ENCODE peak calls at places on chromosomes 7 and 10, in five cellular contexts. E is breast epithelium, U is prostate gland, R is spleen, N is HCT116. H is an unnamed sample.

GRCh38 chr7:72391821-72392377 is 20.2 kb downstream of the CALN1 start:
- DNase-seq in R (no peak), E (no peak), N (no peak), U (no peak), H (no peak)

GRCh38 chr10:115093286-115093775 is at the start of gene ATRNL1:
- DNase-seq in U (no peak), N (no peak), R (peak), E (no peak), H (no peak)

GRCh38 chr10:33353334-33353733 is 18.9 kb upstream of the NRP1 start:
- DNase-seq in E (no peak), U (no peak), R (no peak), N (no peak), H (no peak)

GRCh38 chr10:19048901-19049300 is 300 bp downstream of the MALRD1 start:
- DNase-seq in R (no peak), U (no peak), E (no peak), N (no peak), H (no peak)

GRCh38 chr7:1925973-1926907 is 256.2 kb downstream of the ELFN1 start:
- DNase-seq in U (no peak), N (no peak), E (no peak), R (no peak), H (no peak)

GRCh38 chr7:83413831-83414230 is 235.1 kb downstream of the SEMA3E start:
- DNase-seq in N (no peak), U (no peak), E (no peak), R (no peak), H (no peak)

GRCh38 chr7:105776068-105776790 is 100.2 kb downstream of the ATXN7L1 start:
- DNase-seq in U (no peak), E (peak), N (peak), R (no peak), H (no peak)

GRCh38 chr7:108266489-108266888 is 136.3 kb upstream of the LAMB4 start:
- DNase-seq in R (no peak), E (no peak), N (no peak), U (no peak), H (no peak)

GRCh38 chr7:100612730-100613446 is 548 bp downstream of the MOSPD3 start:
- DNase-seq in E (peak), R (no peak), U (no peak), N (no peak), H (no peak)

GRCh38 chr7:9945882-9946281 is 1027.8 kb upstream of the PHF14 start:
- DNase-seq in E (no peak), N (no peak), U (no peak), R (no peak), H (no peak)

GRCh38 chr7:55179897-55180682 is 161.3 kb downstream of the EGFR start:
- DNase-seq in U (no peak), E (no peak), N (no peak), R (no peak), H (no peak)

GRCh38 chr10:119620241-119620753 is 23.5 kb upstream of the TIAL1 start:
- DNase-seq in N (no peak), U (no peak), E (no peak), R (peak), H (no peak)

GRCh38 chr10:119625570-119626280 is 25.5 kb upstream of the BAG3 start:
- DNase-seq in R (peak), N (no peak), U (no peak), E (no peak), H (no peak)

GRCh38 chr10:119616879-119617580 is 20.3 kb upstream of the TIAL1 start:
- DNase-seq in E (no peak), R (peak), N (no peak), U (no peak), H (no peak)

GRCh38 chr10:119619215-119619614 is 22.5 kb upstream of the TIAL1 start:
- DNase-seq in U (no peak), N (no peak), E (no peak), R (no peak), H (no peak)

DNA sequence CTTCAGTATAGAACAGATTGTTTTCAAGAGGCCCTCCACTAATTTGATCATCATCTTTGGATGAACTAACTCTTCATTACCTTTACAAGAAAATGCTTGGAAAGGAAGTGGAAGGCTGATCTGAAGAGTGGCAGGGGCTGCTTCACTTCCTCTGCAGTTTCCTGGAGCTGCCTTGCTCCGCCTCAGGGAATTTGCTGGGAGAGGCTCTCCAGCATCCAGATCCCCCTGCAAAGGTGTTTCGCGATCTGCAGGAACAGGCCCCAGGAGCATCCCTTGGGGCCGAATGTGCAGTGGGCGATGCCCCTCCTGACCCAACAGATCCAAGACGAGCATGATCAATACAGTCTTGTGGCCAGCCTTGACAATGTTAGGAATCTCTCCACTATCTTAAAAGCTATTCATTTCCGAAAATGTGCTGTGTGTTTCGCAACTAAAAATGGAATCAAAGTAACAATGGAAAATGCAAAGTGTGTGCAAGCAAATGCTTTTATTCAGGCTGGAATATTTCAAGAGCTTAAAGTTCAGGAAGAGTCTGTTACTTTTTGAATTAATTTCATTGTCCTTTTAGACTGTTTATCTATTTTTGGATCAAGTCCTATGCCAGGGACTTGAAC is 24.1 kb upstream of the TIAL1 start:
- DNase-seq in U (no peak), R (peak), N (no peak), E (no peak), H (no peak)
- TF ChIP-seq POLR2AphosphoS5 in U (no peak), R (no peak), N (no peak), E (no peak), H (no peak)

GRCh38 chr10:132411561-132412253 is 14.7 kb downstream of the PWWP2B start:
- DNase-seq in R (peak), N (no peak), E (no peak), U (peak), H (peak)
- H3K27ac ChIP-seq in R (peak), N (no peak), E (peak), U (peak), H (peak)

GRCh38 chr10:136465-136762 is 1.2 kb downstream of the ZMYND11 start:
- DNase-seq in E (no peak), U (no peak), N (no peak), R (no peak), H (no peak)

GRCh38 chr10:137031-137430 is 1.8 kb downstream of the ZMYND11 start:
- DNase-seq in R (no peak), N (peak), E (no peak), U (no peak), H (no peak)

GRCh38 chr10:134743-135600 is at the start of gene ZMYND11:
- DNase-seq in E (peak), R (peak), N (no peak), U (peak), H (peak)

GRCh38 chr10:134205-134742 is 981 bp upstream of the ZMYND11 start:
- DNase-seq in N (no peak), U (peak), R (no peak), E (no peak), H (no peak)

DNA sequence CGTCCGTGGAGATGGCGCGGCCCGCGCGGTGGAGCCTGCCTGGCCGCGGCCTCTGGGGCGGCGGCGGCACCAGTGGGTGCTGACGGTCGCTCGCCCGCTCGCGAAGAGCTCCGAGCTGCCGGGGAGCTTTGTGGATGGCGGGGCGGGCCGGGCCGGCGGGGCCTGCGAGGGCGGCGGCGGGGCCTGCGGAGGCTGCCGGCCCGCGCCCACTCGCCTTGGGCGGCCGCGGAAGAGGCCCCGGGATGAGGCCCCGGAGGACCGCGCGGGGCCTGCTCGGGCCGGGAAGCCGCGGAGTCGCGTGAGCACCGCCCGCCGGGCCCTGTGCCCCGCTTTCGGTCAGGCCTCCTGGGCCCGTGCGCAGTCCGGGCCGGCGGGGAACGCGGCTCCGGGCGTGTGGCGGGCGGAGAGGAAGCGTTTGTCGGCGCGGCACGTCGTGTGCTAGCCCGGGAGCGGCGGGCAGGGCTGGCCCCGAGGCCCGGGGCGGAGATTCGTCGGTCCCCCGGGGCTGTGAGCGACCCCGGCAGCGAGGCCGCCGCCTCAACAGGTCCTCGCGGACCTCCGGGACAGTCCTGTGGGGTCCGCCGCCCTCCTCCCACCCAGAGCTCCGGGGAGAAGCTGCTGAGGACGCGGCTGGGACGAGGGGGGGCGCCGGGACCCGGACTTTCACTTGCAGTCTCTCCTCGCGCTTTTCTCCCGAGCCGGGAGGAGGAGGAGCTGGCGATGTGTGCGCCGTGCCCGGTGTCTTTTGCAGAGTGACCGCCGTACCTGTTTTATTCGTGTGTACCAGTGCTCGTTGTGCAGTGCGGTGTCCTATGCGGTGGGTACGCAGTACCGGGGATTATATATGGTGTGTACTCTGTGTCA is 578 bp downstream of the ZMYND11 start:
- DNase-seq in U (peak), E (peak), N (no peak), R (peak), H (peak)
- TF ChIP-seq POLR2AphosphoS5 in U (peak), E (peak), N (peak), R (peak), H (peak)

GRCh38 chr10:84216834-84217233 is 8.5 kb downstream of the LRIT2 start:
- DNase-seq in R (no peak), E (no peak), U (no peak), N (no peak), H (no peak)
- H3K27ac ChIP-seq in R (no peak), E (no peak), U (no peak), N (no peak), H (no peak)

H was measured in upper lobe of left lung.